ENCODE peak calls at places on chromosome 2, in four cellular contexts. One of them, this sample, is unnamed.
A peak's percentile ranks its signal among the peaks of the same experiment; 100 is the strongest.

GRCh38 chr2:204470178-204470620 is 75.1 kb upstream of the PARD3B start:
- DNase-seq in HepG2: no peak
- DNase-seq in GM12878: no peak
- DNase-seq in K562: no peak
- DNase-seq in this sample: peak; percentile 37

GRCh38 chr2:40276076-40276475 is 175.8 kb downstream of the SLC8A1 start:
- DNase-seq in HepG2: no peak
- DNase-seq in GM12878: no peak
- DNase-seq in K562: no peak
- DNase-seq in this sample: no peak

GRCh38 chr2:148124271-148124670 is 103.4 kb downstream of the MBD5 start:
- DNase-seq in GM12878: no peak
- DNase-seq in HepG2: no peak
- DNase-seq in K562: no peak
- DNase-seq in this sample: no peak

GRCh38 chr2:57733959-57734358 is 312.6 kb upstream of the VRK2 start:
- DNase-seq in HepG2: no peak
- DNase-seq in GM12878: no peak
- DNase-seq in K562: no peak
- DNase-seq in this sample: no peak

GRCh38 chr2:142220901-142221300 is 90.1 kb upstream of the LRP1B start:
- DNase-seq in K562: no peak
- DNase-seq in HepG2: no peak
- DNase-seq in GM12878: no peak
- DNase-seq in this sample: no peak

GRCh38 chr2:53131416-53131815 is 636.2 kb upstream of the CHAC2 start:
- DNase-seq in GM12878: no peak
- DNase-seq in HepG2: no peak
- DNase-seq in K562: no peak
- DNase-seq in this sample: peak; percentile 57

GRCh38 chr2:120109186-120110061 is 96.5 kb downstream of the EPB41L5 start:
- DNase-seq in GM12878: peak; percentile 19
- DNase-seq in K562: peak; percentile 18
- DNase-seq in HepG2: peak; percentile 55
- DNase-seq in this sample: peak; percentile 59

GRCh38 chr2:121008978-121009377 is 273.3 kb downstream of the GLI2 start:
- DNase-seq in HepG2: no peak
- DNase-seq in K562: no peak
- DNase-seq in GM12878: no peak
- DNase-seq in this sample: no peak

GRCh38 chr2:138572318-138572717 is 70.7 kb downstream of the SPOPL start:
- DNase-seq in GM12878: no peak
- DNase-seq in HepG2: no peak
- DNase-seq in K562: no peak
- DNase-seq in this sample: no peak

GRCh38 chr2:186433777-186434432 is 52.2 kb upstream of the ZC3H15 start:
- DNase-seq in GM12878: no peak
- DNase-seq in K562: no peak
- DNase-seq in HepG2: no peak
- DNase-seq in this sample: no peak

GRCh38 chr2:102806250-102806837 is 44.5 kb downstream of the TMEM182 start:
- DNase-seq in K562: peak; percentile 72
- DNase-seq in HepG2: peak; percentile 73
- DNase-seq in GM12878: no peak
- DNase-seq in this sample: peak; percentile 65

GRCh38 chr2:213524164-213524563 is 239.9 kb downstream of the SPAG16 start:
- DNase-seq in GM12878: no peak
- DNase-seq in HepG2: no peak
- DNase-seq in K562: no peak
- DNase-seq in this sample: no peak

GRCh38 chr2:23203383-23203782 is 181.6 kb upstream of the KLHL29 start:
- DNase-seq in GM12878: no peak
- DNase-seq in K562: no peak
- DNase-seq in HepG2: no peak
- DNase-seq in this sample: no peak

GRCh38 chr2:12456293-12457151 is 260.2 kb upstream of the TRIB2 start:
- DNase-seq in HepG2: peak; percentile 95
- DNase-seq in K562: peak; percentile 90
- DNase-seq in GM12878: peak; percentile 3
- DNase-seq in this sample: peak; percentile 99

GRCh38 chr2:208101716-208102631 is 22.4 kb downstream of the CRYGD start:
- DNase-seq in HepG2: peak; percentile 46
- DNase-seq in GM12878: no peak
- DNase-seq in K562: peak; percentile 9
- DNase-seq in this sample: peak; percentile 18

GRCh38 chr2:44342854-44343253 is 18.4 kb downstream of the PREPL start:
- DNase-seq in GM12878: no peak
- DNase-seq in HepG2: peak; percentile 51
- DNase-seq in K562: no peak
- DNase-seq in this sample: peak; percentile 7

GRCh38 chr2:60958361-60958760 is 59.2 kb upstream of the PEX13 start:
- DNase-seq in K562: no peak
- DNase-seq in GM12878: no peak
- DNase-seq in HepG2: no peak
- DNase-seq in this sample: peak; percentile 71

GRCh38 chr2:109728809-109729208 is 65.3 kb upstream of the RGPD5 start:
- DNase-seq in HepG2: no peak
- DNase-seq in GM12878: no peak
- DNase-seq in K562: no peak
- DNase-seq in this sample: no peak

GRCh38 chr2:204024503-204024902 is 87.9 kb downstream of the ICOS start:
- DNase-seq in HepG2: peak; percentile 33
- DNase-seq in GM12878: no peak
- DNase-seq in K562: peak; percentile 2
- DNase-seq in this sample: peak; percentile 20

GRCh38 chr2:109382236-109382930 is 231.4 kb downstream of the SEPTIN10 start:
- DNase-seq in GM12878: no peak
- DNase-seq in K562: no peak
- DNase-seq in HepG2: no peak
- DNase-seq in this sample: peak; percentile 20

GRCh38 chr2:143162997-143163396 is 33.8 kb downstream of the ARHGAP15 start:
- DNase-seq in GM12878: no peak
- DNase-seq in HepG2: no peak
- DNase-seq in K562: no peak
- DNase-seq in this sample: no peak

GRCh38 chr2:240149943-240150784 is 9.7 kb upstream of the OTOS start:
- DNase-seq in K562: peak; percentile 67
- DNase-seq in GM12878: no peak
- DNase-seq in HepG2: peak; percentile 40
- DNase-seq in this sample: peak; percentile 22

GRCh38 chr2:12192762-12193161 is 446.3 kb downstream of the LPIN1 start:
- DNase-seq in HepG2: no peak
- DNase-seq in GM12878: no peak
- DNase-seq in K562: no peak
- DNase-seq in this sample: no peak

GRCh38 chr2:30584116-30584515 is 137.1 kb downstream of the LCLAT1 start:
- DNase-seq in GM12878: peak; percentile 20
- DNase-seq in HepG2: no peak
- DNase-seq in K562: no peak
- DNase-seq in this sample: no peak

GRCh38 chr2:240915526-240916335 is 9.6 kb downstream of the CROCC2 start:
- DNase-seq in GM12878: no peak
- DNase-seq in HepG2: no peak
- DNase-seq in K562: no peak
- DNase-seq in this sample: no peak

GRCh38 chr2:145044506-145044905 is 524.6 kb upstream of the ZEB2 start:
- DNase-seq in GM12878: no peak
- DNase-seq in K562: no peak
- DNase-seq in HepG2: no peak
- DNase-seq in this sample: no peak

GRCh38 chr2:15965564-15966019 is 25.2 kb downstream of the MYCN start:
- DNase-seq in K562: no peak
- DNase-seq in GM12878: no peak
- DNase-seq in HepG2: no peak
- DNase-seq in this sample: no peak

GRCh38 chr2:72349016-72349415 is 201.4 kb upstream of the CYP26B1 start:
- DNase-seq in HepG2: no peak
- DNase-seq in GM12878: no peak
- DNase-seq in K562: no peak
- DNase-seq in this sample: no peak

GRCh38 chr2:208062113-208062512 is 36.8 kb upstream of the PLEKHM3 start:
- DNase-seq in GM12878: no peak
- DNase-seq in HepG2: peak; percentile 71
- DNase-seq in K562: peak; percentile 32
- DNase-seq in this sample: peak; percentile 54

GRCh38 chr2:101185656-101186055 is 34.5 kb upstream of the TBC1D8 start:
- DNase-seq in K562: no peak
- DNase-seq in HepG2: no peak
- DNase-seq in GM12878: no peak
- DNase-seq in this sample: no peak
- H3K4me3 ChIP-seq in K562: no peak overlapping the region
- H3K4me3 ChIP-seq in HepG2: no peak overlapping the region
- H3K4me3 ChIP-seq in GM12878: no peak overlapping the region
- H3K4me3 ChIP-seq in this sample: no peak overlapping the region

DNA sequence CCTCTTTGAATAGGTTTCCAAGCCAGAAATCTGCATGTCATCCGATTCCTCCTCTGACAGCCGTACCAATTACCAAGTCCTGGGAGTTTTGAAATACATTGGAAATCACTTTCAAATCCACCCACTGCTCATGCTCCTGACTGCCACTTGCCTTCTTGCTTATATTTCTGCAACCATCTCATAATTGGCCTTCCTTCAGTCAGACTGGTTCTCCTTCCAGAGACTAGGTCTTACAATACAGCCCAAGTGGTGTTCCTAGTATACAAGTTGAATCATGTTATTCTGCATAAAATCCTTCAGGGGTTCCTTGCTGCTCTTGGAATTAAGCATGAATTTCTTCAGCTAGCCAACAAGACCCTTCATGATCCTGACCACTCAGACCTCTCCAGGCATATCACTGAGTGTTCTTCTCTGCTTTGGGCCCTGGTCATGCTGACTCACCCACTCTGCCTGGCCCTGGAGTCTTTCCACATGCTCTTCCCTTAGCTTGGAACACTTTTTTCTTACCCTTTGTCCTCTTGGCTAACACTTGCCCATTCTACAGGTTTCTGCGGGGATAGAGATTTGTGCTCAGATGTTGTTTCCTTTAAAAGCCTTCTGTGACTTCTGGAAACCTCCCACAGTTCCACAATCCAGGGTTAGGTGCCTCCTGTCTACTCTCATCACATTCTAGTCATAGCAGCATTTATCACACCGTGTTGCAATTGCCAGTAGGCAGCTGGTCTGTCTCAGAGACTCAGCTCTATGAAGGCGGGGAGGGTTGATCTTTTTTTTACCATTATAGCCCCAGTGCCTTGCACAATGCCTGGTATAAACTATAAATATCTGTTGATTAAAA is 157.6 kb downstream of the ARL6IP6 start:
- DNase-seq in HepG2: no peak
- DNase-seq in GM12878: no peak
- DNase-seq in K562: no peak
- DNase-seq in this sample: peak; percentile 6
- TF ChIP-seq MXI1 in HepG2: no peak
- TF ChIP-seq MXI1 in GM12878: no peak
- TF ChIP-seq MXI1 in K562: no peak
- TF ChIP-seq MXI1 in this sample: no peak

DNA sequence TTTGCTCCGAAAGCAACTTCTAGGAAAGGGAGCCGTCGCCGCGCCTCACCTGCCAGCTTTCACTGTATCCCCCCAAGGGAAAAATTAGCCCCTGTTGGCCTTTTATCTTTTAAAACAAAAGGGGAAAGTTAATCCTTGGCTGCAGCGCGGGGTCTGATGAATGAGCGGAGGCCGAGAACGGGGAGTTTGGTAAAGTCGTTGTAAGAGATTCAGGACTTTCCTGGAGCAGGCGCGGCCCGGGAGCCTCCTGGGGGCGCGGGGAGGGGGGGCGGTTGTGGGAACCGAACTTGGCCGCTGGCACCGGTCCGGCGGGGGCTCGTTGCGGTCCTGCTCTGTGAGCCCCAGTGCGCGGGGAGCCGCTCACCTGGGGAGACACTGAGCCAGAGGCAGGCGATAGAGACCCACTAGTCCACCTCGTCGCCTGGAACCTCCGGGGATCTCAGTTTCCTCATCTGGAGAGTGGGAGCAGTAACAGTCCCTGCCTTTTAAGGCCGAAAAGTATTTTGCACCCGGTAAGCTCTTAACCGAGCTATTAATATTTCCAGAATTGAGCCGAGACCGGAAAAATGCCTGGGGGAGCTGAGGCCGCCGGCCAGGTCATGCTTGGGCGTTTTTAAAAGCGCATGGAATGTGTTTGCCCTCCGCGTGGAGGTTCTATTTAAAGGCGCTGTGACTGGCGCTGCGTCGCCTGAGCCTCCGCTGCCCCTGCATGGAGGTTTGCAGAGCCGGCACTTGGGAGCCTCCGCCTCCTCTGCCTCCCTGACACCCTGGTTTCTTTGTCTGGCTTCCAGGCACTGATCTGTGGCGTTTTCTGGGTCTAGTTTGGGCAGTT is 1.1 kb downstream of the EFHD1 start:
- DNase-seq in GM12878: no peak
- DNase-seq in HepG2: no peak
- DNase-seq in K562: no peak
- DNase-seq in this sample: no peak
- H3K4me3 ChIP-seq in GM12878: no peak overlapping the region
- H3K4me3 ChIP-seq in HepG2: peak overlapping the region; percentile 62
- H3K4me3 ChIP-seq in K562: peak overlapping the region; percentile 48
- H3K4me3 ChIP-seq in this sample: peak overlapping the region; percentile 22

GRCh38 chr2:172342611-172343010 is 84.8 kb upstream of the ITGA6 start:
- DNase-seq in K562: no peak
- DNase-seq in GM12878: no peak
- DNase-seq in HepG2: no peak
- DNase-seq in this sample: no peak

GRCh38 chr2:172336681-172337080 is 90.7 kb upstream of the ITGA6 start:
- DNase-seq in K562: no peak
- DNase-seq in HepG2: no peak
- DNase-seq in GM12878: no peak
- DNase-seq in this sample: peak; percentile 38

GRCh38 chr2:172342056-172342455 is 85.3 kb upstream of the ITGA6 start:
- DNase-seq in HepG2: no peak
- DNase-seq in K562: no peak
- DNase-seq in GM12878: no peak
- DNase-seq in this sample: no peak

GRCh38 chr2:172340394-172340793 is 87.0 kb upstream of the ITGA6 start:
- DNase-seq in K562: no peak
- DNase-seq in GM12878: no peak
- DNase-seq in HepG2: no peak
- DNase-seq in this sample: no peak

DNA sequence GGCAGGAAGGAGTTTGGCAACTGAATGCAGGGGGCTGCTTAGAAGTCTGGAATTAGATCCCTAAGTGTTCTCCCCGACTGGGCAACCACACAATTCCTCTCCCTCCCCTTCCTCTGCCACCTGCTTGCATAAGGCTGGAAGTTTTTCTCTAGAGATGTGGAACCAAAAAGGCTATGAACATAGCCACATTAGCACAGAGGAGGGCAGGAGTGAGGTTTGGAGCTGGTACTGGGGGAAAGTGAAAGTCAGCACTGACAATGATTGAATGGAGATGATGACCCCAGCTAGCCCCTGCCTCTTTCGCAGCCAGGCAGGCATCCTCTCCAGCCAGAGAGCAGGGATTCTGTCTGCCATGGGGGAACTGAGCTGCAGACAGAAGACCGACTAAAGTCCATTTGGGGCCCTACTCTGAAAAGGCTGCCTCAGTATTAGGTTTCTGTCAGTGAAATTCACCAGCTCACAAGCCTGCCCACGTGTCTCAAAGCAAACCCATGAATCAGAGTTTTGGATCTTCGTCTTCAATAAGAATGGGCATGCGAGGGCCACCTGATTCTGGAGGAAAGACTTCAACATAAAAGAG is 87.9 kb upstream of the ITGA6 start:
- DNase-seq in GM12878: no peak
- DNase-seq in HepG2: peak; percentile 89
- DNase-seq in K562: no peak
- DNase-seq in this sample: peak; percentile 29
- TF ChIP-seq MXI1 in GM12878: no peak
- TF ChIP-seq MXI1 in HepG2: peak; percentile 90
- TF ChIP-seq MXI1 in K562: no peak
- TF ChIP-seq MXI1 in this sample: no peak